ENCODE peak calls at places on chromosomes 6 and 20, in four cellular contexts. D is SK-N-SH, V is HCT116, W is K562. P is an unnamed sample.

GRCh38 chr6:32635526-32636123 is 1.6 kb upstream of the HLA-DQA1 start:
- DNase-seq in D (no peak), V (no peak), W (no peak), P (no peak)

GRCh38 chr6:21033575-21034026 is 499.3 kb downstream of the CDKAL1 start:
- DNase-seq in D (peak), V (no peak), W (no peak), P (no peak)

GRCh38 chr20:33262658-33263065 is 20.4 kb upstream of the BPIFB1 start:
- DNase-seq in D (peak), V (peak), W (peak), P (no peak)

GRCh38 chr6:168734523-168734922 is 293.5 kb downstream of the SMOC2 start:
- DNase-seq in D (no peak), V (no peak), W (no peak), P (no peak)

GRCh38 chr6:57265755-57266221 is 43.7 kb upstream of the RAB23 start:
- DNase-seq in D (no peak), V (no peak), W (no peak), P (no peak)

GRCh38 chr6:166770216-166771116 is 143.4 kb upstream of the RPS6KA2 start:
- DNase-seq in D (peak), V (no peak), W (no peak), P (no peak)

GRCh38 chr6:40425192-40425919 is 161.8 kb downstream of the LRFN2 start:
- DNase-seq in D (peak), V (no peak), W (no peak), P (peak)

GRCh38 chr20:57443349-57443748 is 52.2 kb downstream of the RBM38 start:
- DNase-seq in D (no peak), V (no peak), W (no peak), P (no peak)

GRCh38 chr6:138769102-138769676 is 4.4 kb upstream of the CCDC28A start:
- DNase-seq in D (no peak), V (no peak), W (peak), P (no peak)

GRCh38 chr6:98310408-98310807 is 524.0 kb upstream of the POU3F2 start:
- DNase-seq in D (no peak), V (no peak), W (no peak), P (no peak)

GRCh38 chr20:56409521-56409920 is 2.5 kb upstream of the CASS4 start:
- DNase-seq in D (no peak), V (no peak), W (no peak), P (no peak)

GRCh38 chr6:166815629-166816028 is 140.7 kb downstream of the RNASET2 start:
- DNase-seq in D (no peak), V (no peak), W (no peak), P (peak)

GRCh38 chr20:31681128-31681727 is 41.4 kb downstream of the BCL2L1 start:
- DNase-seq in D (no peak), V (no peak), W (no peak), P (no peak)

GRCh38 chr20:40868568-40869223 is 159.9 kb upstream of the TOP1 start:
- DNase-seq in D (no peak), V (no peak), W (no peak), P (no peak)

GRCh38 chr6:139964737-139965136 is 590.3 kb upstream of the CITED2 start:
- DNase-seq in D (no peak), V (no peak), W (no peak), P (no peak)

GRCh38 chr6:42332916-42333315 is 115.3 kb upstream of the MRPS10 start:
- DNase-seq in D (no peak), V (no peak), W (no peak), P (no peak)

GRCh38 chr20:16128538-16129106 is 444.6 kb downstream of the KIF16B start:
- DNase-seq in D (no peak), V (no peak), W (no peak), P (no peak)

GRCh38 chr6:31558631-31559500 is 11.5 kb downstream of the NFKBIL1 start:
- DNase-seq in D (no peak), V (no peak), W (peak), P (no peak)

GRCh38 chr6:105898286-105898685 is 187.8 kb upstream of the PRDM1 start:
- DNase-seq in D (no peak), V (no peak), W (no peak), P (no peak)

GRCh38 chr20:34768105-34768504 is 57.3 kb downstream of the NCOA6 start:
- DNase-seq in D (no peak), V (no peak), W (no peak), P (no peak)

GRCh38 chr6:31239854-31240253 is 32.0 kb downstream of the HLA-C start:
- DNase-seq in D (no peak), V (no peak), W (no peak), P (no peak)

GRCh38 chr6:23244300-23244699 is 674.9 kb downstream of the HDGFL1 start:
- DNase-seq in D (no peak), V (no peak), W (no peak), P (no peak)

GRCh38 chr6:148453906-148454305 is 111.3 kb downstream of the SASH1 start:
- DNase-seq in D (no peak), V (no peak), W (no peak), P (no peak)

GRCh38 chr6:29723666-29724588 is 693 bp downstream of the HLA-F start:
- DNase-seq in D (peak), V (no peak), W (no peak), P (peak)

DNA sequence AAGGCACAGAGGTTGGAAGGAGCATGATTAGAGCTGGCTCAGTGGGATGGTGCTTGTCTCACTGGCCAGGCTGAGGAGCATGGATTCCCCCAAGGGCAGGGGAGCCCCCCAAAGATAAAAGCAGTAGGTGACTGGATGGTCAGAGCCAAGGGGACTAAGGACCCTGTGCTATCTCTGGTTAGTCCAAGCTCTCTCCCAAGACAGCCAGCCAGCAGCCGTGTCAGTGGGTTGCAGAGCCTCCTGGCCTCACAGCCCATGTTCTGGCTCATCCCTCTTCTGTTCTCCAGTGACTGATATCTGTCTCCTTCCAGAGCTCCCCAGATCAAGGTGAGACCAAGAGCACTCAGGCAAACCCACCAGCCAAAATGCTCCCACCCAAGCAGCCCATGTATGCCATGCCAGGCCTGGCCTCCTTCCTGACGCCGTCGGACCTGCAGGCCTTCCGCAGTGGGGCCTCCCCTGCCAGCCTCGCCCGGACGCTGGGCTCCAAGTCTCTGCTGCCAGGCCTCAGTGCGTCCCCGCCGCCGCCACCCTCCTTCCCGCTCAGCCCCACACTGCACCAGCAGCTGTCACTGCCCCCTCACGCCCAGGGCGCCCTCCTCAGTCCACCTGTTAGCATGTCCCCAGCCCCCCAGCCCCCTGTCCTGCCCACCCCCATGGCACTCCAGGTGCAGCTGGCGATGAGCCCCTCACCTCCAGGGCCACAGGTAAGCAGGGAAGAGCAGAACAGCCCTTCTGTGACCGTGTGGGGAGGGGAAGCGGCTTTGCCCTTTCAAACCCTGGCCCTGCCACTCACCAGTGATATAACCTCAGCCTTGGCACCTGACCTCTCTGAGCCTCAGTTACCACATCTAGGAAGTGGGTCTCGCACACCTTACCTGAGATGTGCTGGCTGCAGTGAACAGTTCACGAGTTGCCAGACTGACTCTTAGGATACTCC is 121.3 kb downstream of the JPH2 start:
- DNase-seq in D (no peak), V (no peak), W (no peak), P (no peak)
- TF ChIP-seq JUND in D (no peak), V (no peak), W (no peak), P (no peak)

GRCh38 chr6:45377555-45378323 is at the start of gene SUPT3H:
- DNase-seq in D (peak), V (peak), W (peak), P (peak)

GRCh38 chr6:45377041-45377554 is 636 bp downstream of the SUPT3H start:
- DNase-seq in D (no peak), V (no peak), W (peak), P (no peak)

GRCh38 chr6:45378324-45378926 is 691 bp upstream of the SUPT3H start:
- DNase-seq in D (peak), V (no peak), W (no peak), P (no peak)

GRCh38 chr6:45376310-45377040 is 1.3 kb downstream of the SUPT3H start:
- DNase-seq in D (no peak), V (no peak), W (peak), P (no peak)

GRCh38 chr6:45375449-45375848 is 2.3 kb downstream of the SUPT3H start:
- DNase-seq in D (no peak), V (no peak), W (peak), P (no peak)
- TF ChIP-seq JUND in D (no peak), V (no peak), W (no peak), P (no peak)

GRCh38 chr20:62755817-62756724 is 40.2 kb upstream of the MRGBP start:
- DNase-seq in D (no peak), V (no peak), W (no peak), P (no peak)

GRCh38 chr20:62760536-62761057 is 35.7 kb upstream of the MRGBP start:
- DNase-seq in D (no peak), V (no peak), W (no peak), P (no peak)

GRCh38 chr20:62761058-62761758 is 35.1 kb upstream of the MRGBP start:
- DNase-seq in D (no peak), V (no peak), W (no peak), P (no peak)

GRCh38 chr20:62759981-62760431 is 36.3 kb upstream of the MRGBP start:
- DNase-seq in D (no peak), V (no peak), W (no peak), P (no peak)

DNA sequence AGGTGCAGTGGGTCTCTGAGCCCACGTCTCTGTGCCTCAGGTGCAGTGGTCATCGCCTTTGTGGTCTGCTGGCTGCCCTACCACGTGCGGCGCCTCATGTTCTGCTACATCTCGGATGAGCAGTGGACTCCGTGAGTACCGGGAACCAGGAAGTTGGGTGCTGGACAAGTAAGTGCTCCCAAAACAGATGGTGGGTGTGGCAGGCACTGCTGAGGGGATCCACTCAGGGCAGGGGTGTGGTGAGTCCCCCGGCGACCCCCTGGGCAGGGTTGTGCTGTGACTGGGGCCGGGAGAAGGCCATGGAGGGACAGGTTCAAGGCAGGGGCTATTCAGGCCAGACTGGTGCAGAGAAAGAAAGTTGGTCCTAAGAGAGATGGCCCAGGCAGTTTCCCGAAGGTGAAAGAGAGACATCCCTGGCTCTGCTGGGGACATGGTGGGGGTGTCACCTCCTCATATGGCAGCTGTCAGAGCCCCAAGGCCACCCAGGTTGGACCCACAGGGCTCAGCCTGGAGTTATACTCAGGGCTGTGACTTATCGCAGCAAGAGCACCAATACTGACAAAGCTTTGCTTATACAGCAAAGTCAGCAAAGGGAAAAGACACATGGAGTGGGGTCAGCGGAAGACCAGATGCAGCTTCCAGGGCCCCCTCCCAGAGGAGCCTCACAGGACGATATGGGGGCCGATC is 37.9 kb upstream of the MRGBP start:
- DNase-seq in D (no peak), V (no peak), W (no peak), P (no peak)
- TF ChIP-seq JUND in D (no peak), V (no peak), W (no peak), P (no peak)

DNA sequence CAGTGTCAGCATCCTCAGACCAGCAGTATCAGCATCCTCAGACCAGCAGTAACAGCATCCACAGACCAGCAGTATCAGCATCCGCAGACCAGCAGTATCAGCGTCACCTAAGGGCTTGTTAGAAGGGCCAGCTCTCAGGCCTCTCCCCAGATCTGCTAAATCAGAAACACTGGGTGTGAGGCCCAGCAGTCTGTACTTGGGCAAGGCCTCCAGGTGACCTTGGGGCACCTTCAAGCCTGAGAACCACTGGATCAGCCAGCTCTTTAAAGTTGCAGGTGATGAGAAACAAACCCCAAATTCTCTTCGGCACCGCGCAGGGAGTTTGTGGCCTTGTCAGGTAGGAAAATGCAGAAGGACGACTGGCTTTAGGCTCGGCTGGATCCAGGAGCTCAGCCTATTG is 290.5 kb upstream of the CDH4 start:
- DNase-seq in D (no peak), V (no peak), W (no peak), P (no peak)
- TF ChIP-seq JUND in D (no peak), V (no peak), W (no peak), P (no peak)

GRCh38 chr6:122620428-122620827 is 10.2 kb downstream of the PKIB start:
- DNase-seq in D (no peak), V (no peak), W (no peak), P (no peak)

GRCh38 chr6:122621638-122622037 is 11.4 kb downstream of the PKIB start:
- DNase-seq in D (no peak), V (no peak), W (no peak), P (no peak)

GRCh38 chr6:122620902-122621301 is 10.7 kb downstream of the PKIB start:
- DNase-seq in D (no peak), V (peak), W (no peak), P (no peak)

GRCh38 chr6:122623279-122623678 is 13.1 kb downstream of the PKIB start:
- DNase-seq in D (no peak), V (no peak), W (no peak), P (no peak)

GRCh38 chr6:122622404-122622938 is 12.3 kb downstream of the PKIB start:
- DNase-seq in D (no peak), V (no peak), W (no peak), P (no peak)
- TF ChIP-seq JUND in D (no peak), V (no peak), W (no peak), P (no peak)

DNA sequence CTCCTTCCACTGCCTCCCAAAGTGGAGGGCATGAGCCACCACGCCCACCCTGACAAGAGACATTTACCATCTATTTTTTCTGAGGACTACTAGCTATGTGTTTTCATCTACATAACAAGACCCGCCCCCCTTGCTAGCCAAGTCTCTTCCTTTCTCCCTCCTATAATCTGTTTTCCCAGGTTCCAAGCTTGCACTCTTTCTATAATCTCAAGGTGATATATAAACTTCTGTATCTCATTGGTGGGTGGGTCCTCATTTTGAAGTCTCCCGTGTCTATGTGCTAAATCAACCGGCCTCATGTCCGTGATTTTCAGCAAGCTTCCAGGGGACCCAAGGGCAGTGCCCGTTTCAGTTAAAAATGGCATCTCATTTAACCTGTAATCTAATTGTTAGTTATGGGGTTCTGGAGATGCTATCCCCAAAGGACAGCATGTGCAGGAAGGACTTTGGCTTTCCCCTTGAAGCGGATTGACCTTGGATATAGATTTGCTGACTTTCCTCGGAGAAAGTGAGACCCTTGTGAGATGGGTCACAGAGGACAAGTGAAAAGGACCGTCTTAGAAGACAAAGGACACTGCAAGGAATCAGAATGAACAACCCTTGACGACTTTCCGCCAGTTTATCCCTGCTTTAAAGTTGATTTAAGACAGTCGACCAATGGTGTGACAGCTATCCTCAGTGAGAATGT is 22.4 kb downstream of the OR2B2 start:
- DNase-seq in D (no peak), V (peak), W (peak), P (no peak)
- TF ChIP-seq JUND in D (no peak), V (no peak), W (no peak), P (no peak)

DNA sequence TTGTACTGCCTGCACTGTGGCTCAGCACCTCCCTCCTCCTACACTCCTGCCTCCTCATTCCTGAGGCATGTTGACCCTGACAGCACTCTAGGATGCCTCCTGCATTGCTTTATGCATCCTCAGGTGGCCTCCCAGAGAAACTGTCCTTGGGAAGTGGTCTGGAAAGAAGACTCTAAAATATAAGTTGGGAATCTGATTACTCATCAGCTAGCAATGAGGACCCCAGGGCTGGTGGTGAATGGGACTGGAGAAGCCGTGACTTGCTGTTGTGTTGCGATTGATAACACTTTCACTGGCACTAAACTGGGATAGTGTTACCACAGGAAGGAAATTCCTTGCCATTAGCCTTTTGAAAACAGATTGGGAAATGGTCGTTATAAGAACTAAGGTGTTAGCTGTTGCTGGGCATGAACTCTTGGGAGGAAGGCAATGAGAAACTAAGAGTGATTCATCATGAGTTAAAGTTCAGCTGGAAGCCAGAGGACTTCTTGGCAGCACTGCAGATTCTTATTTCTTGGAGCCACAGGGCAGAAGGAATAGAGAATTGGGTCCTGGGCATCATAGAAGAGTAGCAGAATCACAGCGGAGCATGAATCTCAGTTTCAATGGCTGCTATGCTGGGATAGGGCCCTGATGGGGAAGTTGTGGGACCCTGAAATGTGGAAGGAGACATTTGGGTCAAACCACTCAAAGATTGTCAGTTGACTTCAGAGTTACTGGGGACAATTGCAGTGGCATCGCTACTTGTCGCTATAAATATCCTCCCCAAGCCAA is 10.1 kb upstream of the SIRPD start:
- DNase-seq in D (no peak), V (peak), W (no peak), P (no peak)
- TF ChIP-seq JUND in D (no peak), V (peak), W (no peak), P (no peak)

DNA sequence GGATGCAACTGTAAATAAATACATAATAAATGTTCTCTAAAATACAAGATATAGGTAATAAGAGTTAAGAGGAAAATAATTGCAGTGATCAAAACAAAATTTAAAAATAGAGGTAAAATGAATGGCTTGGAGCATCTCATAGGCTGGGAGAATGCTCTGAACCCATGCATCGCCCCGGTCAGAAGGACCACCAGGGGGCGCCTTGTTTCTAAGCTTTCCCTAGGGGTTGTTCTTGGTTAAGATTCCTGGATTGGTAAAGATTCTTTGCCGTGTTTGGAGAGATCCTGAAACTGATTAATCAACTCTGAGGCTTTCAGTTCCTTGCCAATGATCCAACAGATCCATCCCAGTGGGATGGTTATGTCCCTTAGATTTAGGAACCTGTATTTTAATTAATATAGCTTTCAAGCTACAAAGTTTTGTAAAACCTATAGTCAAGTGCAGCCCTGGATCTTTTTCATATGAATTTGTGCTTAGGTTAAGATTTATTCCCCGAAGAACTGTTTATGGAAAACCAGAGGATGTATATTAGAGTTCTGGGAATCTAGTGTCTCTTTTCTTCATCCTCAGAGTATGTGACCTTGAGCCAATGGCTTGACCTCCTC is 45.3 kb upstream of the PRELID3B start:
- DNase-seq in D (peak), V (peak), W (peak), P (peak)
- TF ChIP-seq JUND in D (no peak), V (no peak), W (no peak), P (no peak)